ENCODE peak calls at places on chromosome 10, in six cellular contexts. U is psoas muscle, Y is esophagus muscularis mucosa, D is BE2C, N is hepatocyte, M is left lung. I is an unnamed sample. For H3K27me3, the result is how much of the 10 kb centered on the place peaks cover.

GRCh38 chr10:75314570-75314969 is 78.8 kb upstream of the COMTD1 start:
- DNase-seq in D (no peak), Y (no peak), U (no peak), M (no peak), N (no peak), I (no peak)

GRCh38 chr10:103273026-103273425 is 3.9 kb upstream of the INA start:
- DNase-seq in D (no peak), Y (no peak), N (peak), M (no peak), U (peak), I (no peak)

GRCh38 chr10:114301951-114302710 is 63.1 kb downstream of the VWA2 start:
- DNase-seq in N (no peak), U (peak), M (no peak), Y (no peak), D (peak), I (peak)

GRCh38 chr10:3197354-3198003 is 24.9 kb upstream of the PITRM1 start:
- DNase-seq in M (peak), N (peak), D (peak), U (peak), Y (no peak), I (peak)

GRCh38 chr10:46530249-46531186 is 25.9 kb downstream of the GPRIN2 start:
- DNase-seq in Y (no peak), N (peak), U (peak), D (no peak), M (peak), I (no peak)

GRCh38 chr10:17428616-17429097 is 25.7 kb downstream of the ST8SIA6 start:
- DNase-seq in D (no peak), N (no peak), U (no peak), Y (no peak), M (no peak), I (no peak)

GRCh38 chr10:89867964-89868363 is 166.6 kb downstream of the KIF20B start:
- DNase-seq in Y (no peak), N (peak), D (no peak), U (no peak), M (no peak), I (no peak)

GRCh38 chr10:132636358-132636757 is 98.8 kb downstream of the INPP5A start:
- DNase-seq in N (no peak), Y (no peak), M (no peak), D (no peak), U (peak), I (peak)

GRCh38 chr10:119149723-119150122 is 15.8 kb downstream of the SFXN4 start:
- DNase-seq in D (no peak), Y (no peak), U (no peak), N (no peak), M (no peak), I (no peak)

GRCh38 chr10:62352356-62352963 is 21.7 kb upstream of the ZNF365 start:
- DNase-seq in U (no peak), N (no peak), Y (no peak), M (no peak), D (no peak), I (no peak)

GRCh38 chr10:60679388-60679987 is 98.8 kb upstream of the CDK1 start:
- DNase-seq in M (peak), N (no peak), D (no peak), Y (no peak), U (no peak), I (peak)

GRCh38 chr10:92291921-92292860 is 1.2 kb downstream of the MARCHF5 start:
- DNase-seq in U (peak), N (peak), D (peak), M (peak), Y (peak), I (peak)

GRCh38 chr10:77182803-77183202 is 454.8 kb downstream of the KCNMA1 start:
- DNase-seq in Y (no peak), N (no peak), M (no peak), D (no peak), U (no peak), I (no peak)

GRCh38 chr10:51716981-51717380 is 17.6 kb upstream of the CSTF2T start:
- DNase-seq in N (no peak), Y (no peak), U (no peak), D (no peak), M (no peak), I (no peak)

GRCh38 chr10:19654576-19654975 is 161.7 kb upstream of the PLXDC2 start:
- DNase-seq in Y (no peak), N (peak), M (no peak), U (no peak), D (no peak), I (no peak)

GRCh38 chr10:9745158-9745557 is 1272.5 kb upstream of the CELF2 start:
- DNase-seq in U (no peak), N (no peak), M (no peak), D (no peak), Y (no peak), I (no peak)

GRCh38 chr10:62852961-62853702 is 37.0 kb upstream of the EGR2 start:
- DNase-seq in Y (no peak), U (no peak), M (no peak), N (no peak), D (no peak), I (no peak)

GRCh38 chr10:191703-192518 is 56.7 kb downstream of the ZMYND11 start:
- DNase-seq in N (no peak), U (peak), M (no peak), Y (no peak), D (no peak), I (no peak)

DNA sequence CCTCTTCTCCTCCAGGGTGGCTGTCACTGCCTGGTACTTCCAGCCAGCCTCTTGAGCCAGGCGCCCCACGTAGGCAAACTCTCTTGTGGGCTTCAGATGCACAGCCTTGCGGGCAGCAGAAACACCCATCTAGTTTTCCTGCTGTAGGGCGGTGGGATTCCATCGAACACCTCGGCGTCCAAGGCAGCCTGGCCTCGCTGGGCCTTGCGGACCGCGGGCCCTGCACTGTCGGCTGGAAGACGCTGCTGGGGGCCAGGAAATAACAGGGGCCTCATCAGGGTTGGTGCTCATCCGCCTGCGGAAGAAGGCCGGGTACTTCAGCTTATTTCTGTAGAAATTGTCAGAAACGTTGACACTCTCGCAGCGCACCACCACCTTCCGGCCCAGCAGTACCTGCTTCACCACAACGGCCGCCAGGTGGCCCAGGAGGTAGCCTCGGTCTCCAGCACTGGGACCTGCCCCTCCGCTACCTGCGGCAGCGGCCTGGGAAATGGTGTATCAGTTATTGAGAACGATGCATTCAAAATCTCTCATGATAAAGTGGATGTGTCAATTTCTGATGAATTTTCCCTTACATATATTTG is 61.1 kb downstream of the WDFY4 start:
- DNase-seq in M (no peak), Y (peak), N (no peak), D (no peak), U (no peak), I (no peak)
- TF ChIP-seq CTCF in M (no peak), Y (no peak), N (no peak), D (peak), U (no peak), I (no peak)

DNA sequence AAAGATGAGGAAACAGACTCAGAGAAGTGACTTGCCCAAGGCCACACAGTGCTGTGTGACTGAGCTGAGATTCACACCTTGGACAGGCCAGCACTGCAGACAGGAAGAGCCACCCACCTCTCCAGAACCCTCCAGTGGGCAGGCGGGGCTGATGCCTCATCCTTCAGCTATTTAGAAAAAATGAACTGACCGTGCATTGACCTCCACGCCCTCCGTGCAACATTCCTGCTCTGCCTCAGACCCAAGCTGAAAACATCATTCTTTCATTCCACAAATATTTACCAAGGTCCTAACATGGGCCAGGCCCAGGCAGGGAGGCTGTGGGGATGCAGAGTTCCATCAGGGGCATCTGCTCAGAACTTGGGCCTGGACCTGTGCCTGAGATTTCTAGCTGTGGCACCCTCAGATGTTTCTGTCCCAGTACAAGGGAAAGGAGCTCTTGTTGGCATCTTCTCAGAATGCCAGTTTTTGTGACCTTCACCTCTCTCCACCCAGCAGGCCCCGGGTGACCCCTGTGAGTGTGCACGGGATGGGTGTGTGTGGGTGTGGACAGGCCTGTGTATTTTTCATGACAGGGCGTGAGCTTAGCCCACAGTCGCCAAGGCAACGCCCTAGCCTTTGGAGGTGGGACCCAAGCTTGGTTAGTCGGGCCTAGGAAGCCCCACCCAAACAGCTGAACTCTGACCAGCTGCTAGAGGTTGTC is 6.5 kb downstream of the VSIR start:
- DNase-seq in N (peak), D (no peak), Y (no peak), M (peak), U (peak), I (peak)
- H3K4me3 ChIP-seq in N (no peak), D (no peak), Y (no peak), M (no peak), U (peak), I (no peak)

DNA sequence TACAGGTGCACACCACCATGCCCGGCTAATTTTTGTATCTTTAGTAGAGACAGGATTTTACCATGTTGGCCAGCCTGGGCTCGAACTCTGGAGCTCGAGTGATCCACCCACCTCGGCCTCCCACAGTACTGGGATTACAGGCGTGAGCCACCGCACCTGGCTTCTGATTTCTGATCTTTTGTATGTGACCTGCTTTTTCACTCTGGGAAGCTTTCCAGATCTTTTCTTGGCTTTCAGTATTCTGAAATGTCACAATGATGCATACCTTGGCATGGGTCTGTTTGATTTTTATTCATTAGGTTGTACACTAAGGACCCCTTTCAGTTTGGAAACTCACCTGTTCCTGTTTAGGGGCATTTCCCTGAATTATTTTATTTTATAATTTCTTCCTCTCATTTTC is 41.6 kb downstream of the PROSER2 start:
- DNase-seq in U (no peak), Y (no peak), M (no peak), N (no peak), D (no peak), I (peak)
- H3K27me3 ChIP-seq in U (under half), Y (under half), M (under half), N (under half), D (under half), I (under half)

DNA sequence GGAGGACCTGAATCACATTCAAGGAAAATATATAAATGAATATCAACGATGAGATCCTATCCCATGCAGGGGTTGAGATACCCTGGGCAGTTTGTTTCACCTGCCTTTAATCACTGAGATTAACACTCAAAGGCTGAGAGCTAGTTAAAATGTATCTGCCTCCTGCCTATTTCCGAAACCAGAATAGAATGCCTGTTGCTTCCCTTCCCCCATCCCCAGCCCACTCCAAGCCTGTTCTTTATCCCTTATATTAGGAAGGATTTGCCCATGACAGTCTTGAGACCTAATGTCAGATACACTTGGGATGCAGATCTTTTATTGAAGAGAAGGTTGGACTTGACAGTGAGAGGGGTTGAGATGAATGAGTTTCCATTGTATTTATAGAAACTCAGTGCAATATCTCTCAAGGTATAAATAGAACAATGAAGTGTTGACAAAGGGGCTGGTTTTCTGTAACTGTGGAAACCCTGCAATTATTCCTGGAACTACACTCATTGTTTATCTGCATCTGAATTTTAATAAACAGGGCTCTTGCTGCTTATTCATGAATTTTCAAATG is 66.6 kb downstream of the SORCS3 start:
- DNase-seq in N (no peak), Y (no peak), M (no peak), D (no peak), U (no peak), I (no peak)
- TF ChIP-seq CTCF in N (no peak), Y (no peak), M (no peak), D (no peak), U (no peak), I (no peak)

GRCh38 chr10:43079823-43080222 is 3.0 kb downstream of the RET start:
- DNase-seq in U (no peak), N (no peak), D (no peak), Y (no peak), M (no peak), I (no peak)

GRCh38 chr10:43077421-43078171 is 727 bp downstream of the RET start:
- DNase-seq in Y (no peak), D (no peak), N (no peak), U (no peak), M (no peak), I (no peak)

GRCh38 chr10:43078986-43079273 is 2.1 kb downstream of the RET start:
- DNase-seq in N (peak), Y (no peak), M (no peak), D (peak), U (peak), I (no peak)

GRCh38 chr10:43076876-43077420 is at the start of gene RET:
- DNase-seq in Y (no peak), D (peak), M (peak), N (peak), U (peak), I (no peak)

GRCh38 chr10:43078175-43078985 is 1.5 kb downstream of the RET start:
- DNase-seq in M (no peak), N (no peak), D (no peak), U (no peak), Y (no peak), I (no peak)
- H3K4me3 ChIP-seq in M (no peak), N (no peak), D (peak), U (peak), Y (peak), I (no peak)

DNA sequence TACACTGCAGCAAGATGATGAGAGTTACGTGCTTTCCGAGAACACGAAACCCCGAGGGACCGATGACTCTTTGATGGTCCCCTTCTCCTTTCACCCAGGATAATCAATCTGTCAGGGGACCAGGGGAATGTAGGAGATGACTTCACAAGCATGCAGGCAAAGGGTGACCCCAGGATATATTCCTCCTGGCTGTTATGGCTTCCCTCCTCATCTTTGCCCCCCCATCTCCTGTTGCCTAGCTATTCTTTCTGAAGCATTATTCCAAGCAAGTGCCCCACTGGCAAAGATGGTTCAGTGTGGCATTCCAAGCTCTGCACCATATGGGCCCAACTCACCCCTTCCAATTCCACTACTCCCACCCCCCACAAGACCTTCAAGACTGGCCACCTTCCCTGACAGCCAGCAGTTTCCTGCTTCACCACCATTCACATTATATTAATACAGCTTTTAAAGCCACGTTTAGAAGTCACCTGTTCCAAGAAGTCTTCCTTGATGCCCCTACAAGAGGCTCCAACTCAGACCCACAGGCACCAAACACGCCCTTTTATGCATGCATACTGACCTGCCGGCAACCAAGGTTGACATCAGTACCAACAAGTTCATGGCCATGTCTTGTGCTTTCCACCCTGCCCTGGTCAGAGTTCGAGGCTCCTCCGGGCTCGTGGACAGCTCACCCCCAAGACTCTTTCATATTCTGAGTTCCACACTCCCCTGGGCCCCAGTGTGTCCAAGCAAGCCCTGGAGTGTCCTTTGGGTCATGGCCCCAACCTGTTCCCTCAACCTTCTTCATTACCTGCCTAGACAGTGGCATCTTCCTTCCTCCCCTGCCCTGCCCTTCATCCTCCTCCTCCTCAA is 40.3 kb downstream of the HIF1AN start:
- DNase-seq in N (no peak), U (no peak), Y (peak), D (no peak), M (no peak), I (no peak)
- H3K27me3 ChIP-seq in N (under half), U (half or more), Y (half or more), D (under half), M (under half), I (under half)

DNA sequence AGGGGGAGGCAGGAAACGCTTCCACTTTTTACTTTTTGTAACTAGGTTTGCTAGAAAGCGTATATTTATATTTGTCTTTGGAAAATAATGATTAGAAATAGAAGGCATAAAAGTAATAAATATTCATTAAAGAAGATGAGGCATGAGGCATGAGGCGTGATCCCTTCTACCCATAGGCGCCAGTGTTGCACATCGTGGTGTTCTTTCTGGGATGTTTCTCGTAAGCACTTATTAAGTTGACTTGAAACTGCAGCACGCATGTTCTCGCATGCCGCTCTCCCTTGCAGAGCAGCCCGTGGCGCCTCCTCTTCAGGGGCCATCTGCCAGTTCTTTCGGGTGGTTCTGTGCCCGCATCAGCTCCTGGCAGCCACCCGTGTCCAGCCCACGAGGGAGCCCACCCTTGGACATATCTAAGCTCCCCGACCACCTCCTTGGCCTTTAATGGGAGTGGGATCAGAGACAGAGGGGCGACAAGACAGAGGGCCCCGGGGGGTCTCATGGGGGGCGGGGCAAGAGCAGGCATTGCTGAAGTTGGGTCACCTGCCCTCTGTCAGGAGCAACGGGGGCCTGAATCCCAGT is 28.5 kb upstream of the CSGALNACT2 start:
- DNase-seq in Y (no peak), N (no peak), D (no peak), M (no peak), U (peak), I (no peak)
- TF ChIP-seq CTCF in Y (no peak), N (no peak), D (no peak), M (no peak), U (no peak), I (no peak)

DNA sequence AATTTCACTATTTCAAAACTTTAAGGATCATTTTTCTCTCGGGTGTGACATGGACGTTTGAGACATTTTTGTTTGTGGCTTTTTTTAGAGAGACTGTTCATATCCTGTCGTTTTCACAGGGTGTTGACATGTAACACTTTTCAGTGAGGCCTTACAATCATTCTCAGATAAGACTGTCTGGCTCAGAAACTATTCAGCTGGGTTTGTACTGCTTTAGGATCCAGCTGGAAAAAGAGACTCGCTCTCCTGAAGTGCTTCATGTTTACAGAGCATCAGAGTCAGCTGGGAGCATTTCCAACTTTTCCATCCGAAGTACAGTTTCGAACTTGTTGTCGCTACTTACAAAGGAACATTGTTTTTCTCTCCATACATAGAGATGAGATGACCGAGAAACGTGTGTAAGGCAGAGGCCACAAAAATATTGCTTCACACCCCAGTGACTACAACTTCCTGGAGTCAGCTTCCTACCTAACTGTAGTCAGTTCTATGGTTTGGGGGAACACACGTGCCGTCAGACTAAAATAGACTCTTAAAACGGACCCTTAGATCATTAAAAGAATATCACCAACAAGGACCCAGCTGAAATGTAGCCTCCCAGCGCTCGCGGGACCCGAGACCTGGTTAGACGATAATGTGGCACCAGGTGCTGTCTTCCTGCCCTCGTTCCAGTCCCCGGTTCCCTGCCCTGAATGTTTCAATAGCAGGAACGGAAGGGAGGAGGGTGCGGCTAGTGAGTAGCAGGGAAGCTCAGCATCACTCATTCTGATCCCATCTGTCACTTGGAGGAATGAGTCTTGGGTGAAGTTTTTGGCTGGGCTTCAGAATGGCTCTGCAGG is 78.0 kb downstream of the MKI67 start:
- DNase-seq in N (peak), M (peak), D (no peak), U (no peak), Y (no peak), I (no peak)
- H3K4me3 ChIP-seq in N (no peak), M (peak), D (no peak), U (peak), Y (peak), I (peak)